ENCODE peak calls at places on chromosome 15, in four cellular contexts. H is K562, V is HepG2, O is HCT116. G is an unnamed sample.

GRCh38 chr15:60840306-60840702 is 361.4 kb upstream of the ICE2 start:
- DNase-seq in H (no peak), V (no peak), O (no peak), G (no peak)

GRCh38 chr15:89105147-89105546 is 16.9 kb downstream of the ABHD2 start:
- DNase-seq in H (no peak), V (peak), O (no peak), G (no peak)

GRCh38 chr15:27172821-27173220 is 201.8 kb downstream of the GABRG3 start:
- DNase-seq in H (no peak), V (no peak), O (no peak), G (no peak)

GRCh38 chr15:99096173-99096893 is 8.5 kb upstream of the SYNM start:
- DNase-seq in H (no peak), V (no peak), O (no peak), G (no peak)

GRCh38 chr15:57227899-57228298 is 148.4 kb upstream of the CGNL1 start:
- DNase-seq in H (no peak), V (no peak), O (no peak), G (no peak)

GRCh38 chr15:40584191-40584590 is 9.9 kb upstream of the KNL1 start:
- DNase-seq in H (no peak), V (no peak), O (no peak), G (no peak)

GRCh38 chr15:93955197-93955596 is 276.2 kb upstream of the MCTP2 start:
- DNase-seq in H (no peak), V (peak), O (no peak), G (no peak)

GRCh38 chr15:55168350-55168974 is 28.3 kb downstream of the RSL24D1 start:
- DNase-seq in H (peak), V (peak), O (peak), G (peak)

GRCh38 chr15:85611361-85611760 is 183.4 kb downstream of the KLHL25 start:
- DNase-seq in H (no peak), V (no peak), O (no peak), G (no peak)

GRCh38 chr15:74901612-74902063 is 5.0 kb downstream of the FAM219B start:
- DNase-seq in H (peak), V (peak), O (no peak), G (peak)

GRCh38 chr15:45644437-45644836 is 9.6 kb downstream of the SQOR start:
- DNase-seq in H (no peak), V (no peak), O (no peak), G (no peak)

DNA sequence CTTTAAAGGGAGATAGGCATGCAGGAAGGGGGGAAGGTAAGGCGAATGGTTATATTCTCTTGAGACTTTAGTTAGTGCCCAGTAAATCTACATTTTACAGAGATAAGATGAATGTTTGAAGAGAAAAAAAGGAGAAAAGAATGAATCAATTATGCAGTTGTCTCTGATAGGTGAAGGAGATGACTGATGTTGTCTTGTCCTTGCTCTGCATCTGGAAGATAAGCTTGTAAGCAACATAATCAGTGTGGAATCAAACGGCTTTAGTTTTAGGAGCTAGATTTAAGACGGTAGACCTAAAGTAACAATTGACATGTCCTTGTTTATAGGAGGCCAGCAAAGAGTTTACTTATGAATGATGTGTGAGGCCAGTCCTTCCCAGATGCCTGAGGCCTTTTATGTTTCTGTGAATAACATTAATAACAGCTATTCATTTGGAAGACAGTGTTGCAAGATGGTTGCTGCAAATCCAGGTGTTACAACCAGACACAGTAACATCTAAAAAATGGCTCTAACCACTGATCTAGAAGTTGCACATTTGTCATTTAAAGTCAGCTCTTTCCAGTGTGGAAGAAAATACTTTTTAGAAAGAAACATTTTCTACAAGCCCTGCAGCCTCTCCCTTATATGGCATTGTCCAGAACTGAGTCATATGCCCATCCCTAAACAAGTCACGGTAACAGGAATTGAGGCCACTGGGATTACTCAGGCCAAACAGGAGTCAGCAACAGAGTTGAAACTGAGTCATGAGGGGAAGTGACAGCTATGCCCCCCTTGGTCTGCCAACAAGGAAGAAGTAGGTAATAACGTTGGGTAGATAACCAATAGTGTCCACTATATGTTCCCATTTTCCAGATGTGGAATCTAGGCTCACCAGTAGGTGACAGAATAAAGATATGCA is 77.5 kb upstream of the FBN1 start:
- DNase-seq in H (peak), V (no peak), O (peak), G (no peak)
- H3K27ac ChIP-seq in H (peak), V (no peak), O (no peak), G (no peak)

GRCh38 chr15:96334017-96334704 is 3.7 kb downstream of the NR2F2 start:
- DNase-seq in H (no peak), V (no peak), O (no peak), G (no peak)
- TF ChIP-seq TCF7L2 in H (no peak), V (no peak), O (no peak), G (no peak)

DNA sequence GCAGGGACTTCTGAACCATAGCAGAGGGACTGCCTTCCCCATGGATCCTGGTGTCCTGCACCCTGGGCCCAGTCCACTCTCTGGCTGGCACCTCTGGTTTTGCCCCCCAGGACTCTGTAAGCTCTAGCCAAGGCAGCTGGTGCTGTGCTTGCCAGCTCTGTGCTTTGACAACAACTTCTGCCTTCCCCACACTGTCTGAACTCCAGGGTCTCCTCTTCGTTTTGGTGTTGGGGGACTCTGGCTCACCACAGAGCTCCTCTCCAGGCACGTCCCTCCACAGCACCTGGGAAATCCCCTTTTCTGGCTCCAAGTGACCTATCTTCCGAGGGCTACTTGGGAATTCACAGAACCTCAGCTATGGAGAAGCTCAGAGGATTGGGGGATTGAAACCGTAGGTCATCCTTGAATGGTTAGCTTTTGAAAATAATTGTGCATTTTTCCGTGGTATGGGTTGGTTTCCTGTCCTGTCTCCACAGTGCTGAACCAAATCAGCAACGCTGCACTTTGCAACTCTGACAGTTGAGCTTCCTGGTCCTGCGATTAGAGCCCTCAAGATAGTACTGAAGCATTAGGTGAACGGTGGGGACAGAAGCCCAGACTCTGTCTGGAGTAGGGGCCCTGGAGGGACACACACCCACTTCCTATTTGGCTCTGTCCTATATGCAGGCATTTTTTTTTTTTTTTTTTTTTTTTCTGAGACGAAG is 152.4 kb downstream of the APBA2 start:
- DNase-seq in H (no peak), V (no peak), O (no peak), G (no peak)
- TF ChIP-seq REST in H (no peak), V (no peak), O (no peak), G (no peak)

GRCh38 chr15:101266787-101267186 is 10.5 kb downstream of the SELENOS start:
- DNase-seq in H (peak), V (no peak), O (no peak), G (no peak)
- H3K27ac ChIP-seq in H (no peak), V (no peak), O (no peak), G (no peak)

GRCh38 chr15:29870495-29871151 is 48.4 kb upstream of the TJP1 start:
- DNase-seq in H (no peak), V (no peak), O (no peak), G (no peak)

GRCh38 chr15:29873942-29874341 is 51.7 kb upstream of the TJP1 start:
- DNase-seq in H (no peak), V (no peak), O (no peak), G (no peak)

GRCh38 chr15:29872716-29873115 is 50.4 kb upstream of the TJP1 start:
- DNase-seq in H (no peak), V (no peak), O (no peak), G (no peak)

GRCh38 chr15:29873264-29873663 is 51.0 kb upstream of the TJP1 start:
- DNase-seq in H (no peak), V (no peak), O (no peak), G (no peak)

GRCh38 chr15:29871401-29871800 is 49.1 kb upstream of the TJP1 start:
- DNase-seq in H (no peak), V (no peak), O (no peak), G (no peak)
- TF ChIP-seq TCF7L2 in H (no peak), V (no peak), O (no peak), G (no peak)

DNA sequence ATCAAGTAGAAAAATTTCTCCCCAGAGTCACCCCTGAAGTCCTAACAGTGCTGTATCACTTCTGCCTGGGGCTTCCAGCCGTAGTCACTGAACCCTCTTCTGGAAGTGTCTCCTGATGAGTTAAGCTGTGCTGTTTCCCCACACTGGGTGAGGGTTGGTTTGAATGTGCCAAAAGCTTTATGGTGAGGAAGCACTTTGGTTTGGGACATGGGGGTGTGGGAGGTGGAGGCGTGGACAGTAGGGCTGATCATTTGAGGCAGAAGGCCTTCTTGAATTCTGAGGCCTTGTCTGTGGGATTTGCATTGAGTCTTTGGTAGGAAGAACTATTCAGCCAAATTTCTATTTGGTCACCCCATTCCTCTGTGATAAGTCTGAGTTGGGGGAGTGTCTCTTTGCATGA is 64.5 kb downstream of the SLCO3A1 start:
- DNase-seq in H (no peak), V (no peak), O (no peak), G (no peak)
- TF ChIP-seq REST in H (no peak), V (no peak), O (no peak), G (no peak)

G was measured in Panc1.